ENCODE peak calls at places on chromosomes 1 and 21, in eight cellular contexts. I, N, A, P, Y, F, U and G are unnamed samples.

GRCh38 chr1:27557596-27558340 is 46.2 kb downstream of the AHDC1 start:
- DNase-seq in I (peak), N (no peak), A (no peak), P (no peak), Y (peak), F (no peak), U (no peak), G (no peak)

GRCh38 chr1:65717815-65718454 is 74.8 kb upstream of the PDE4B start:
- DNase-seq in I (no peak), N (peak), A (peak), P (no peak), Y (no peak), F (no peak), U (no peak), G (no peak)

GRCh38 chr1:43872280-43872679 is 61.3 kb upstream of the ARTN start:
- DNase-seq in I (no peak), N (no peak), A (no peak), P (no peak), Y (no peak), F (no peak), U (no peak), G (no peak)

GRCh38 chr1:5410652-5411051 is 581.6 kb downstream of the NPHP4 start:
- DNase-seq in I (no peak), N (no peak), A (no peak), P (no peak), Y (no peak), F (no peak), U (no peak), G (no peak)

GRCh38 chr1:2353907-2354438 is 37.4 kb downstream of the MORN1 start:
- DNase-seq in I (no peak), N (no peak), A (no peak), P (no peak), Y (no peak), F (no peak), U (no peak), G (no peak)

GRCh38 chr1:97145321-97145956 is 423.9 kb downstream of the PTBP2 start:
- DNase-seq in I (no peak), N (peak), A (peak), P (no peak), Y (peak), F (no peak), U (peak), G (no peak)

GRCh38 chr1:219324629-219325367 is 151.1 kb downstream of the LYPLAL1 start:
- DNase-seq in I (peak), N (peak), A (peak), P (no peak), Y (no peak), F (no peak), U (no peak), G (no peak)

GRCh38 chr1:178155478-178156255 is 61.8 kb downstream of the RASAL2 start:
- DNase-seq in I (no peak), N (no peak), A (no peak), P (no peak), Y (no peak), F (no peak), U (no peak), G (no peak)

GRCh38 chr21:37041706-37042271 is 31.1 kb downstream of the PIGP start:
- DNase-seq in I (no peak), N (no peak), A (no peak), P (no peak), Y (peak), F (no peak), U (no peak), G (no peak)

GRCh38 chr1:12177999-12178441 is 11.2 kb downstream of the TNFRSF1B start:
- DNase-seq in I (peak), N (peak), A (peak), P (no peak), Y (no peak), F (no peak), U (peak), G (no peak)

GRCh38 chr1:145855426-145855948 is 3.4 kb downstream of the PIAS3 start:
- DNase-seq in I (no peak), N (no peak), A (no peak), P (no peak), Y (no peak), F (no peak), U (no peak), G (no peak)

GRCh38 chr1:11099310-11100148 is at the start of gene EXOSC10:
- DNase-seq in I (peak), N (peak), A (peak), P (peak), Y (peak), F (peak), U (peak), G (peak)

GRCh38 chr1:54825696-54826095 is 24.6 kb upstream of the TTC22 start:
- DNase-seq in I (no peak), N (no peak), A (no peak), P (no peak), Y (no peak), F (no peak), U (no peak), G (no peak)

GRCh38 chr1:16175610-16176553 is 20.0 kb upstream of the EPHA2 start:
- DNase-seq in I (peak), N (peak), A (peak), P (peak), Y (peak), F (no peak), U (peak), G (no peak)

GRCh38 chr1:228866498-228866897 is 131.2 kb downstream of the RHOU start:
- DNase-seq in I (no peak), N (peak), A (no peak), P (no peak), Y (no peak), F (no peak), U (peak), G (no peak)

GRCh38 chr1:236945002-236945401 is 59.2 kb downstream of the MT1HL1 start:
- DNase-seq in I (no peak), N (no peak), A (no peak), P (no peak), Y (no peak), F (no peak), U (no peak), G (no peak)

GRCh38 chr1:108117908-108118902 is 81.9 kb downstream of the SLC25A24 start:
- DNase-seq in I (peak), N (peak), A (no peak), P (no peak), Y (no peak), F (no peak), U (no peak), G (no peak)

GRCh38 chr1:58773406-58773840 is 10.4 kb downstream of the JUN start:
- DNase-seq in I (no peak), N (peak), A (peak), P (no peak), Y (peak), F (no peak), U (no peak), G (no peak)